ENCODE peak calls at places on chromosomes 12 and 14, in nine cellular contexts. One of them, this sample, is unnamed.
A peak's percentile ranks its signal among the peaks of the same experiment; 100 is the strongest.

GRCh38 chr12:109385339-109386078 is 37.8 kb downstream of the MYO1H start:
- DNase-seq in ovary: peak; percentile 54
- DNase-seq in HAP-1: peak; percentile 15
- DNase-seq in naive B cell: no peak
- DNase-seq in activated naive CD4-positive, alpha-beta T cell: no peak
- DNase-seq in GM23248: peak; percentile 85
- DNase-seq in stimulated activated CD8-positive, alpha-beta memory T cell treated with anti-CD3 and anti-CD28 coated beads, Interleukin-2, amount 100 ng/mL, for 1 hour: no peak
- DNase-seq in ACHN: peak; percentile 62
- DNase-seq in foreskin keratinocyte: peak; percentile 57
- DNase-seq in this sample: peak; percentile 27

GRCh38 chr12:7907009-7907408 is 29.0 kb downstream of the SLC2A3 start:
- DNase-seq in ACHN: peak; percentile 81
- DNase-seq in HAP-1: peak; percentile 69
- DNase-seq in naive B cell: no peak
- DNase-seq in GM23248: peak; percentile 52
- DNase-seq in activated naive CD4-positive, alpha-beta T cell: no peak
- DNase-seq in stimulated activated CD8-positive, alpha-beta memory T cell treated with anti-CD3 and anti-CD28 coated beads, Interleukin-2, amount 100 ng/mL, for 1 hour: no peak
- DNase-seq in ovary: no peak
- DNase-seq in foreskin keratinocyte: no peak
- DNase-seq in this sample: no peak

GRCh38 chr12:90080616-90081015 is 372.0 kb upstream of the ATP2B1 start:
- DNase-seq in foreskin keratinocyte: no peak
- DNase-seq in ovary: no peak
- DNase-seq in ACHN: no peak
- DNase-seq in GM23248: no peak
- DNase-seq in stimulated activated CD8-positive, alpha-beta memory T cell treated with anti-CD3 and anti-CD28 coated beads, Interleukin-2, amount 100 ng/mL, for 1 hour: no peak
- DNase-seq in HAP-1: no peak
- DNase-seq in naive B cell: no peak
- DNase-seq in activated naive CD4-positive, alpha-beta T cell: no peak
- DNase-seq in this sample: no peak

GRCh38 chr14:81868172-81868571 is 334.5 kb upstream of the SEL1L start:
- DNase-seq in ACHN: no peak
- DNase-seq in activated naive CD4-positive, alpha-beta T cell: no peak
- DNase-seq in ovary: no peak
- DNase-seq in naive B cell: no peak
- DNase-seq in HAP-1: no peak
- DNase-seq in foreskin keratinocyte: no peak
- DNase-seq in stimulated activated CD8-positive, alpha-beta memory T cell treated with anti-CD3 and anti-CD28 coated beads, Interleukin-2, amount 100 ng/mL, for 1 hour: no peak
- DNase-seq in GM23248: no peak
- DNase-seq in this sample: no peak

GRCh38 chr14:89303452-89304435 is 113.3 kb downstream of the FOXN3 start:
- DNase-seq in GM23248: peak; percentile 84
- DNase-seq in ovary: peak; percentile 76
- DNase-seq in ACHN: peak; percentile 30
- DNase-seq in HAP-1: peak; percentile 48
- DNase-seq in activated naive CD4-positive, alpha-beta T cell: no peak
- DNase-seq in foreskin keratinocyte: no peak
- DNase-seq in stimulated activated CD8-positive, alpha-beta memory T cell treated with anti-CD3 and anti-CD28 coated beads, Interleukin-2, amount 100 ng/mL, for 1 hour: no peak
- DNase-seq in naive B cell: peak; percentile 82
- DNase-seq in this sample: no peak

GRCh38 chr12:99605-100004 is 33.0 kb downstream of the IQSEC3 start:
- DNase-seq in HAP-1: no peak
- DNase-seq in ACHN: no peak
- DNase-seq in naive B cell: no peak
- DNase-seq in stimulated activated CD8-positive, alpha-beta memory T cell treated with anti-CD3 and anti-CD28 coated beads, Interleukin-2, amount 100 ng/mL, for 1 hour: no peak
- DNase-seq in ovary: no peak
- DNase-seq in GM23248: peak; percentile 46
- DNase-seq in foreskin keratinocyte: no peak
- DNase-seq in activated naive CD4-positive, alpha-beta T cell: no peak
- DNase-seq in this sample: no peak

GRCh38 chr12:130916251-130916911 is 37.3 kb upstream of the ADGRD1 start:
- DNase-seq in stimulated activated CD8-positive, alpha-beta memory T cell treated with anti-CD3 and anti-CD28 coated beads, Interleukin-2, amount 100 ng/mL, for 1 hour: no peak
- DNase-seq in foreskin keratinocyte: peak; percentile 1
- DNase-seq in ACHN: peak; percentile 54
- DNase-seq in GM23248: peak; percentile 83
- DNase-seq in ovary: peak; percentile 83
- DNase-seq in activated naive CD4-positive, alpha-beta T cell: no peak
- DNase-seq in naive B cell: peak; percentile 53
- DNase-seq in HAP-1: peak; percentile 70
- DNase-seq in this sample: peak; percentile 59

GRCh38 chr12:116698131-116698495 is 39.8 kb downstream of the SPRING1 start:
- DNase-seq in naive B cell: no peak
- DNase-seq in ACHN: no peak
- DNase-seq in foreskin keratinocyte: no peak
- DNase-seq in activated naive CD4-positive, alpha-beta T cell: no peak
- DNase-seq in stimulated activated CD8-positive, alpha-beta memory T cell treated with anti-CD3 and anti-CD28 coated beads, Interleukin-2, amount 100 ng/mL, for 1 hour: no peak
- DNase-seq in GM23248: no peak
- DNase-seq in HAP-1: no peak
- DNase-seq in ovary: no peak
- DNase-seq in this sample: no peak

GRCh38 chr12:49698619-49699545 is 8.3 kb downstream of the FMNL3 start:
- DNase-seq in GM23248: peak; percentile 78
- DNase-seq in foreskin keratinocyte: peak; percentile 10
- DNase-seq in ACHN: peak; percentile 79
- DNase-seq in naive B cell: peak; percentile 77
- DNase-seq in stimulated activated CD8-positive, alpha-beta memory T cell treated with anti-CD3 and anti-CD28 coated beads, Interleukin-2, amount 100 ng/mL, for 1 hour: no peak
- DNase-seq in HAP-1: peak; percentile 39
- DNase-seq in activated naive CD4-positive, alpha-beta T cell: no peak
- DNase-seq in ovary: no peak
- DNase-seq in this sample: peak; percentile 57

GRCh38 chr12:42631507-42631906 is 42.0 kb upstream of the PRICKLE1 start:
- DNase-seq in ovary: no peak
- DNase-seq in activated naive CD4-positive, alpha-beta T cell: no peak
- DNase-seq in stimulated activated CD8-positive, alpha-beta memory T cell treated with anti-CD3 and anti-CD28 coated beads, Interleukin-2, amount 100 ng/mL, for 1 hour: no peak
- DNase-seq in ACHN: no peak
- DNase-seq in GM23248: peak; percentile 26
- DNase-seq in HAP-1: no peak
- DNase-seq in naive B cell: no peak
- DNase-seq in foreskin keratinocyte: no peak
- DNase-seq in this sample: no peak

GRCh38 chr12:115543269-115543668 is 734.2 kb downstream of the MED13L start:
- DNase-seq in HAP-1: no peak
- DNase-seq in ACHN: no peak
- DNase-seq in naive B cell: no peak
- DNase-seq in activated naive CD4-positive, alpha-beta T cell: no peak
- DNase-seq in GM23248: peak; percentile 13
- DNase-seq in foreskin keratinocyte: no peak
- DNase-seq in ovary: no peak
- DNase-seq in stimulated activated CD8-positive, alpha-beta memory T cell treated with anti-CD3 and anti-CD28 coated beads, Interleukin-2, amount 100 ng/mL, for 1 hour: no peak
- DNase-seq in this sample: no peak

GRCh38 chr12:5694759-5695409 is 250.2 kb downstream of the ANO2 start:
- DNase-seq in foreskin keratinocyte: peak; percentile 1
- DNase-seq in GM23248: no peak
- DNase-seq in ovary: no peak
- DNase-seq in naive B cell: no peak
- DNase-seq in ACHN: no peak
- DNase-seq in HAP-1: no peak
- DNase-seq in stimulated activated CD8-positive, alpha-beta memory T cell treated with anti-CD3 and anti-CD28 coated beads, Interleukin-2, amount 100 ng/mL, for 1 hour: no peak
- DNase-seq in activated naive CD4-positive, alpha-beta T cell: no peak
- DNase-seq in this sample: no peak

GRCh38 chr12:106387847-106388246 is 30.3 kb downstream of the POLR3B start:
- DNase-seq in HAP-1: no peak
- DNase-seq in ACHN: no peak
- DNase-seq in foreskin keratinocyte: no peak
- DNase-seq in ovary: no peak
- DNase-seq in activated naive CD4-positive, alpha-beta T cell: no peak
- DNase-seq in stimulated activated CD8-positive, alpha-beta memory T cell treated with anti-CD3 and anti-CD28 coated beads, Interleukin-2, amount 100 ng/mL, for 1 hour: no peak
- DNase-seq in naive B cell: no peak
- DNase-seq in GM23248: no peak
- DNase-seq in this sample: no peak

GRCh38 chr14:68325267-68325807 is 467.5 kb downstream of the ZFP36L1 start:
- DNase-seq in HAP-1: no peak
- DNase-seq in stimulated activated CD8-positive, alpha-beta memory T cell treated with anti-CD3 and anti-CD28 coated beads, Interleukin-2, amount 100 ng/mL, for 1 hour: no peak
- DNase-seq in activated naive CD4-positive, alpha-beta T cell: no peak
- DNase-seq in ACHN: no peak
- DNase-seq in GM23248: no peak
- DNase-seq in ovary: no peak
- DNase-seq in naive B cell: peak; percentile 40
- DNase-seq in foreskin keratinocyte: no peak
- DNase-seq in this sample: no peak

GRCh38 chr12:106954462-106955376 is 988 bp upstream of the TMEM263 start:
- DNase-seq in stimulated activated CD8-positive, alpha-beta memory T cell treated with anti-CD3 and anti-CD28 coated beads, Interleukin-2, amount 100 ng/mL, for 1 hour: no peak
- DNase-seq in naive B cell: no peak
- DNase-seq in GM23248: peak; percentile 74
- DNase-seq in ACHN: no peak
- DNase-seq in foreskin keratinocyte: no peak
- DNase-seq in HAP-1: peak; percentile 9
- DNase-seq in activated naive CD4-positive, alpha-beta T cell: no peak
- DNase-seq in ovary: peak; percentile 74
- DNase-seq in this sample: peak; percentile 38

GRCh38 chr12:4784404-4785054 is 64.3 kb downstream of the GALNT8 start:
- DNase-seq in stimulated activated CD8-positive, alpha-beta memory T cell treated with anti-CD3 and anti-CD28 coated beads, Interleukin-2, amount 100 ng/mL, for 1 hour: no peak
- DNase-seq in foreskin keratinocyte: no peak
- DNase-seq in ACHN: no peak
- DNase-seq in ovary: no peak
- DNase-seq in GM23248: no peak
- DNase-seq in activated naive CD4-positive, alpha-beta T cell: no peak
- DNase-seq in naive B cell: no peak
- DNase-seq in HAP-1: no peak
- DNase-seq in this sample: no peak

GRCh38 chr14:68596701-68597100 is 196.2 kb downstream of the ZFP36L1 start:
- DNase-seq in HAP-1: no peak
- DNase-seq in naive B cell: no peak
- DNase-seq in ACHN: no peak
- DNase-seq in ovary: no peak
- DNase-seq in GM23248: no peak
- DNase-seq in stimulated activated CD8-positive, alpha-beta memory T cell treated with anti-CD3 and anti-CD28 coated beads, Interleukin-2, amount 100 ng/mL, for 1 hour: no peak
- DNase-seq in foreskin keratinocyte: no peak
- DNase-seq in activated naive CD4-positive, alpha-beta T cell: no peak
- DNase-seq in this sample: no peak

GRCh38 chr12:116659771-116660481 is 77.9 kb downstream of the SPRING1 start:
- DNase-seq in naive B cell: no peak
- DNase-seq in HAP-1: no peak
- DNase-seq in ACHN: peak; percentile 22
- DNase-seq in GM23248: peak; percentile 52
- DNase-seq in stimulated activated CD8-positive, alpha-beta memory T cell treated with anti-CD3 and anti-CD28 coated beads, Interleukin-2, amount 100 ng/mL, for 1 hour: no peak
- DNase-seq in activated naive CD4-positive, alpha-beta T cell: no peak
- DNase-seq in ovary: no peak
- DNase-seq in foreskin keratinocyte: peak; percentile 30
- DNase-seq in this sample: no peak

GRCh38 chr12:64457036-64457435 is 5.1 kb downstream of the TBK1 start:
- DNase-seq in foreskin keratinocyte: no peak
- DNase-seq in activated naive CD4-positive, alpha-beta T cell: no peak
- DNase-seq in HAP-1: no peak
- DNase-seq in ovary: no peak
- DNase-seq in stimulated activated CD8-positive, alpha-beta memory T cell treated with anti-CD3 and anti-CD28 coated beads, Interleukin-2, amount 100 ng/mL, for 1 hour: no peak
- DNase-seq in naive B cell: no peak
- DNase-seq in ACHN: no peak
- DNase-seq in GM23248: peak; percentile 10
- DNase-seq in this sample: no peak

GRCh38 chr12:10031771-10032175 is 1.3 kb downstream of the CLEC9A start:
- DNase-seq in stimulated activated CD8-positive, alpha-beta memory T cell treated with anti-CD3 and anti-CD28 coated beads, Interleukin-2, amount 100 ng/mL, for 1 hour: no peak
- DNase-seq in HAP-1: no peak
- DNase-seq in foreskin keratinocyte: peak; percentile 95
- DNase-seq in naive B cell: no peak
- DNase-seq in ACHN: no peak
- DNase-seq in activated naive CD4-positive, alpha-beta T cell: no peak
- DNase-seq in ovary: no peak
- DNase-seq in GM23248: peak; percentile 94
- DNase-seq in this sample: no peak

GRCh38 chr12:59940676-59941342 is 345.0 kb downstream of the SLC16A7 start:
- DNase-seq in GM23248: no peak
- DNase-seq in stimulated activated CD8-positive, alpha-beta memory T cell treated with anti-CD3 and anti-CD28 coated beads, Interleukin-2, amount 100 ng/mL, for 1 hour: no peak
- DNase-seq in foreskin keratinocyte: no peak
- DNase-seq in ovary: no peak
- DNase-seq in ACHN: peak; percentile 75
- DNase-seq in activated naive CD4-positive, alpha-beta T cell: no peak
- DNase-seq in naive B cell: no peak
- DNase-seq in HAP-1: no peak
- DNase-seq in this sample: no peak

GRCh38 chr12:69007166-69007857 is 74.3 kb upstream of the CPM start:
- DNase-seq in stimulated activated CD8-positive, alpha-beta memory T cell treated with anti-CD3 and anti-CD28 coated beads, Interleukin-2, amount 100 ng/mL, for 1 hour: no peak
- DNase-seq in naive B cell: no peak
- DNase-seq in HAP-1: no peak
- DNase-seq in ACHN: no peak
- DNase-seq in ovary: no peak
- DNase-seq in GM23248: peak; percentile 85
- DNase-seq in activated naive CD4-positive, alpha-beta T cell: no peak
- DNase-seq in foreskin keratinocyte: peak; percentile 55
- DNase-seq in this sample: peak; percentile 26

GRCh38 chr12:68317047-68317667 is 15.0 kb downstream of the MDM1 start:
- DNase-seq in ovary: no peak
- DNase-seq in naive B cell: peak; percentile 42
- DNase-seq in foreskin keratinocyte: no peak
- DNase-seq in HAP-1: peak; percentile 54
- DNase-seq in GM23248: peak; percentile 72
- DNase-seq in stimulated activated CD8-positive, alpha-beta memory T cell treated with anti-CD3 and anti-CD28 coated beads, Interleukin-2, amount 100 ng/mL, for 1 hour: no peak
- DNase-seq in ACHN: peak; percentile 68
- DNase-seq in activated naive CD4-positive, alpha-beta T cell: no peak
- DNase-seq in this sample: peak; percentile 31

GRCh38 chr14:64729386-64730060 is 25.3 kb downstream of the PLEKHG3 start:
- DNase-seq in HAP-1: no peak
- DNase-seq in ovary: peak; percentile 27
- DNase-seq in foreskin keratinocyte: no peak
- DNase-seq in naive B cell: no peak
- DNase-seq in ACHN: no peak
- DNase-seq in GM23248: no peak
- DNase-seq in activated naive CD4-positive, alpha-beta T cell: no peak
- DNase-seq in stimulated activated CD8-positive, alpha-beta memory T cell treated with anti-CD3 and anti-CD28 coated beads, Interleukin-2, amount 100 ng/mL, for 1 hour: no peak
- DNase-seq in this sample: no peak

GRCh38 chr12:95815635-95816212 is 25.2 kb upstream of the NTN4 start:
- DNase-seq in activated naive CD4-positive, alpha-beta T cell: no peak
- DNase-seq in HAP-1: no peak
- DNase-seq in ovary: no peak
- DNase-seq in stimulated activated CD8-positive, alpha-beta memory T cell treated with anti-CD3 and anti-CD28 coated beads, Interleukin-2, amount 100 ng/mL, for 1 hour: no peak
- DNase-seq in naive B cell: no peak
- DNase-seq in ACHN: peak; percentile 60
- DNase-seq in foreskin keratinocyte: no peak
- DNase-seq in GM23248: peak; percentile 66
- DNase-seq in this sample: no peak

GRCh38 chr12:101570022-101570421 is 24.7 kb upstream of the MYBPC1 start:
- DNase-seq in naive B cell: peak; percentile 13
- DNase-seq in foreskin keratinocyte: peak; percentile 46
- DNase-seq in ovary: no peak
- DNase-seq in HAP-1: peak; percentile 40
- DNase-seq in stimulated activated CD8-positive, alpha-beta memory T cell treated with anti-CD3 and anti-CD28 coated beads, Interleukin-2, amount 100 ng/mL, for 1 hour: no peak
- DNase-seq in ACHN: peak; percentile 59
- DNase-seq in activated naive CD4-positive, alpha-beta T cell: no peak
- DNase-seq in GM23248: peak; percentile 54
- DNase-seq in this sample: no peak

GRCh38 chr12:65232490-65233077 is 45.9 kb upstream of the MSRB3 start:
- DNase-seq in naive B cell: peak; percentile 8
- DNase-seq in HAP-1: no peak
- DNase-seq in stimulated activated CD8-positive, alpha-beta memory T cell treated with anti-CD3 and anti-CD28 coated beads, Interleukin-2, amount 100 ng/mL, for 1 hour: no peak
- DNase-seq in GM23248: peak; percentile 56
- DNase-seq in foreskin keratinocyte: no peak
- DNase-seq in ACHN: peak; percentile 62
- DNase-seq in ovary: no peak
- DNase-seq in activated naive CD4-positive, alpha-beta T cell: no peak
- DNase-seq in this sample: no peak

GRCh38 chr12:118840399-118840798 is 140.9 kb upstream of the SRRM4 start:
- DNase-seq in ACHN: peak; percentile 23
- DNase-seq in stimulated activated CD8-positive, alpha-beta memory T cell treated with anti-CD3 and anti-CD28 coated beads, Interleukin-2, amount 100 ng/mL, for 1 hour: no peak
- DNase-seq in activated naive CD4-positive, alpha-beta T cell: no peak
- DNase-seq in HAP-1: no peak
- DNase-seq in foreskin keratinocyte: no peak
- DNase-seq in naive B cell: no peak
- DNase-seq in ovary: no peak
- DNase-seq in GM23248: no peak
- DNase-seq in this sample: no peak

GRCh38 chr12:39412210-39412609 is 30.7 kb downstream of the KIF21A start:
- DNase-seq in HAP-1: no peak
- DNase-seq in GM23248: no peak
- DNase-seq in foreskin keratinocyte: no peak
- DNase-seq in ovary: no peak
- DNase-seq in activated naive CD4-positive, alpha-beta T cell: no peak
- DNase-seq in naive B cell: no peak
- DNase-seq in stimulated activated CD8-positive, alpha-beta memory T cell treated with anti-CD3 and anti-CD28 coated beads, Interleukin-2, amount 100 ng/mL, for 1 hour: no peak
- DNase-seq in ACHN: no peak
- DNase-seq in this sample: no peak

GRCh38 chr12:110354172-110354780 is 49.2 kb downstream of the ANAPC7 start:
- DNase-seq in GM23248: no peak
- DNase-seq in HAP-1: no peak
- DNase-seq in activated naive CD4-positive, alpha-beta T cell: no peak
- DNase-seq in stimulated activated CD8-positive, alpha-beta memory T cell treated with anti-CD3 and anti-CD28 coated beads, Interleukin-2, amount 100 ng/mL, for 1 hour: no peak
- DNase-seq in naive B cell: no peak
- DNase-seq in foreskin keratinocyte: no peak
- DNase-seq in ACHN: no peak
- DNase-seq in ovary: no peak
- DNase-seq in this sample: no peak

GRCh38 chr12:11638271-11638916 is 11.1 kb upstream of the ETV6 start:
- DNase-seq in naive B cell: no peak
- DNase-seq in foreskin keratinocyte: no peak
- DNase-seq in ACHN: no peak
- DNase-seq in stimulated activated CD8-positive, alpha-beta memory T cell treated with anti-CD3 and anti-CD28 coated beads, Interleukin-2, amount 100 ng/mL, for 1 hour: no peak
- DNase-seq in GM23248: peak; percentile 61
- DNase-seq in ovary: no peak
- DNase-seq in HAP-1: no peak
- DNase-seq in activated naive CD4-positive, alpha-beta T cell: no peak
- DNase-seq in this sample: no peak